ENCODE peak calls at places on chromosomes 4 and X, in nine cellular contexts. I is amygdala; S is Jurkat, Clone E6-1; G is RPMI8226; L is NCI-H2081; Z is adipocyte; V is dorsolateral prefrontal cortex; E is mucosa of gallbladder; B is activated naive CD8-positive, alpha-beta T cell treated with anti-CD3 and anti-CD28 coated beads, Interleukin-2, amount 50 U/mL, for 24 hours. O is an unnamed sample.
A peak's percentile ranks its signal among the peaks of the same experiment; 100 is the strongest.

GRCh38 chr4:13750594-13750993 is 123.1 kb upstream of the BOD1L1 start:
- DNase-seq in L (no peak), I (no peak), V (no peak), Z (no peak), G (no peak), E (no peak), S (no peak), B (no peak), O (no peak)

GRCh38 chrX:100654256-100654655 is 10.3 kb downstream of the SRPX2 start:
- DNase-seq in E (peak; percentile 36), L (no peak), G (no peak), V (no peak), Z (no peak), I (no peak), S (no peak), B (no peak), O (no peak)

GRCh38 chr4:74258949-74259348 is 49.3 kb upstream of the EPGN start:
- DNase-seq in L (no peak), G (no peak), V (no peak), I (peak; percentile 3), E (peak; percentile 34), Z (peak; percentile 51), S (no peak), B (no peak), O (no peak)

GRCh38 chrX:13688384-13688771 is 550 bp upstream of the RAB9A start:
- DNase-seq in Z (no peak), I (no peak), B (no peak), V (no peak), L (no peak), G (no peak), E (no peak), S (no peak), O (no peak)

GRCh38 chr4:61511716-61512488 is 311.8 kb downstream of the ADGRL3 start:
- DNase-seq in S (no peak), L (no peak), V (no peak), I (no peak), G (no peak), E (no peak), B (no peak), Z (peak; percentile 81), O (no peak)

GRCh38 chr4:144421056-144421455 is 224.9 kb upstream of the HHIP start:
- DNase-seq in L (no peak), Z (no peak), I (no peak), E (no peak), G (no peak), S (no peak), B (no peak), V (no peak), O (no peak)

GRCh38 chr4:74715731-74716435 is 78.4 kb downstream of the BTC start:
- DNase-seq in L (no peak), Z (peak; percentile 62), B (no peak), S (no peak), I (no peak), G (peak; percentile 56), E (no peak), V (no peak), O (peak; percentile 4)

GRCh38 chr4:94342713-94343112 is at the start of gene HPGDS:
- DNase-seq in E (no peak), I (no peak), B (no peak), V (no peak), S (no peak), G (no peak), Z (no peak), L (no peak), O (no peak)

GRCh38 chrX:38717871-38718270 is 83.4 kb upstream of the MID1IP1 start:
- DNase-seq in G (peak; percentile 28), E (no peak), L (no peak), B (peak; percentile 1), S (peak; percentile 16), V (no peak), Z (peak; percentile 14), I (no peak), O (no peak)

GRCh38 chr4:127759893-127760292 is 22.2 kb upstream of the HSPA4L start:
- DNase-seq in G (no peak), V (no peak), I (no peak), S (no peak), L (no peak), E (no peak), Z (no peak), B (no peak), O (no peak)

GRCh38 chr4:100848865-100849264 is 331.0 kb upstream of the EMCN start:
- DNase-seq in I (no peak), E (no peak), S (peak; percentile 16), G (no peak), B (no peak), L (no peak), V (peak; percentile 7), Z (no peak), O (no peak)

GRCh38 chr4:53199356-53199755 is 166.5 kb downstream of the SCFD2 start:
- DNase-seq in I (no peak), S (no peak), G (no peak), E (no peak), B (no peak), V (no peak), L (no peak), Z (no peak), O (no peak)

GRCh38 chr4:54152846-54153600 is 53.1 kb downstream of the GSX2 start:
- DNase-seq in L (no peak), B (no peak), V (no peak), Z (peak; percentile 54), G (no peak), E (no peak), S (no peak), I (no peak), O (peak; percentile 41)

GRCh38 chr4:129254526-129254925 is 158.6 kb downstream of the C4orf33 start:
- DNase-seq in L (no peak), E (no peak), V (no peak), I (no peak), B (no peak), Z (peak; percentile 47), G (no peak), S (no peak), O (no peak)

GRCh38 chr4:186067757-186068385 is 1.1 kb upstream of the TLR3 start:
- DNase-seq in E (peak; percentile 80), S (peak; percentile 55), L (peak; percentile 1), Z (peak; percentile 73), I (peak; percentile 24), V (no peak), G (peak; percentile 34), B (peak; percentile 17), O (peak; percentile 45)

GRCh38 chrX:153762636-153763173 is 1.3 kb upstream of the PLXNB3 start:
- DNase-seq in L (no peak), G (no peak), V (no peak), S (no peak), B (no peak), Z (no peak), I (no peak), E (no peak), O (no peak)

GRCh38 chr4:5884804-5885203 is 8.1 kb downstream of the CRMP1 start:
- DNase-seq in L (no peak), B (no peak), S (no peak), Z (no peak), V (no peak), G (no peak), I (no peak), E (no peak), O (no peak)

GRCh38 chrX:108312938-108313337 is 125.3 kb downstream of the COL4A6 start:
- DNase-seq in I (no peak), B (no peak), V (no peak), S (no peak), L (peak; percentile 68), E (peak; percentile 36), Z (peak; percentile 75), G (no peak), O (no peak)

GRCh38 chrX:42754129-42754528 is 23.8 kb downstream of the PPP1R2C start:
- DNase-seq in L (no peak), V (no peak), G (no peak), S (no peak), I (no peak), B (no peak), E (no peak), Z (no peak), O (no peak)

GRCh38 chr4:82718067-82718935 is 80.3 kb downstream of the SCD5 start:
- DNase-seq in V (no peak), I (no peak), B (no peak), L (no peak), Z (no peak), S (no peak), E (no peak), G (no peak), O (no peak)